ENCODE peak calls at places on chromosome 18, in nine cellular contexts. G is BE2C; N is PC-9; D is NCI-H748 treated with DMSO at 0.1 percent for 48 hours; J is stimulated activated CD8-positive, alpha-beta memory T cell treated with anti-CD3 and anti-CD28 coated beads, Interleukin-4, amount 100 ng/mL, for 4 hours; U is GM12878; A is fibroblast of lung; M is fibroblast of mammary gland; Z is NCI-H2081. W is an unnamed sample.

GRCh38 chr18:24544141-24544498 is 83.7 kb downstream of the HRH4 start:
- DNase-seq in G (no peak), N (no peak), D (peak; percentile 23), J (no peak), U (no peak), A (no peak), M (peak; percentile 36), Z (peak; percentile 48), W (no peak)

GRCh38 chr18:79765491-79766245 is 32.1 kb upstream of the KCNG2 start:
- DNase-seq in G (no peak), N (no peak), D (no peak), J (no peak), U (no peak), A (peak; percentile 18), M (peak; percentile 82), Z (no peak), W (peak; percentile 9)

GRCh38 chr18:48850891-48851302 is 99.9 kb downstream of the SMAD7 start:
- DNase-seq in G (no peak), N (no peak), D (no peak), J (no peak), U (no peak), A (peak; percentile 70), M (no peak), Z (no peak), W (no peak)

GRCh38 chr18:5582054-5582453 is 38.3 kb upstream of the EPB41L3 start:
- DNase-seq in G (no peak), N (no peak), D (no peak), J (no peak), U (no peak), A (peak; percentile 76), M (peak; percentile 61), Z (no peak), W (no peak)

GRCh38 chr18:28512357-28512756 is 335.4 kb upstream of the CDH2 start:
- DNase-seq in G (no peak), N (no peak), D (no peak), J (no peak), U (peak; percentile 1), A (no peak), M (no peak), Z (no peak), W (no peak)

GRCh38 chr18:23433360-23433759 is 19.7 kb upstream of the RIOK3 start:
- DNase-seq in G (no peak), N (no peak), D (no peak), J (no peak), U (no peak), A (no peak), M (no peak), Z (no peak), W (peak; percentile 69)

GRCh38 chr18:63263444-63263843 is 56.1 kb downstream of the BCL2 start:
- DNase-seq in G (no peak), N (no peak), D (no peak), J (no peak), U (no peak), A (no peak), M (no peak), Z (no peak), W (no peak)

GRCh38 chr18:56890632-56891031 is 239.5 kb downstream of the WDR7 start:
- DNase-seq in G (no peak), N (peak; percentile 17), D (no peak), J (no peak), U (no peak), A (peak; percentile 98), M (peak; percentile 90), Z (no peak), W (no peak)

GRCh38 chr18:27355308-27355707 is 170.2 kb upstream of the CHST9 start:
- DNase-seq in G (no peak), N (no peak), D (no peak), J (no peak), U (no peak), A (no peak), M (no peak), Z (no peak), W (no peak)

GRCh38 chr18:10508546-10508945 is 17.3 kb upstream of the NAPG start:
- DNase-seq in G (no peak), N (no peak), D (no peak), J (no peak), U (no peak), A (no peak), M (no peak), Z (no peak), W (no peak)

GRCh38 chr18:35117372-35117771 is 76.2 kb downstream of the MAPRE2 start:
- DNase-seq in G (no peak), N (no peak), D (no peak), J (no peak), U (no peak), A (peak; percentile 3), M (no peak), Z (no peak), W (no peak)

GRCh38 chr18:23918395-23919032 is 96.0 kb upstream of the TTC39C start:
- DNase-seq in G (peak; percentile 69), N (peak; percentile 38), D (peak; percentile 81), J (peak; percentile 79), U (no peak), A (peak; percentile 29), M (peak; percentile 66), Z (peak; percentile 77), W (peak; percentile 84)